ENCODE peak calls at places on chromosomes 6 and 20, in four cellular contexts. X is pancreas, C is ovary, S is IMR-90. E is an unnamed sample.
A peak's percentile ranks its signal among the peaks of the same experiment; 100 is the strongest.

GRCh38 chr6:110036408-110037302 is 58.5 kb downstream of the GPR6 start:
- DNase-seq in X (no peak), C (no peak), S (no peak), E (no peak)

GRCh38 chr20:21074605-21075336 is 31.4 kb downstream of the LINC00237 start:
- DNase-seq in X (no peak), C (no peak), S (no peak), E (no peak)

GRCh38 chr6:27161946-27162603 is 85.4 kb upstream of the PRSS16 start:
- DNase-seq in X (peak; percentile 56), C (no peak), S (peak; percentile 81), E (no peak)

GRCh38 chr6:30136570-30137286 is 788 bp downstream of the TRIM40 start:
- DNase-seq in X (no peak), C (no peak), S (no peak), E (no peak)

GRCh38 chr6:124164363-124164762 is 360.7 kb downstream of the NKAIN2 start:
- DNase-seq in X (no peak), C (no peak), S (no peak), E (no peak)

GRCh38 chr6:79630883-79631799 is at the start of gene SH3BGRL2:
- DNase-seq in X (peak; percentile 79), C (peak; percentile 77), S (peak; percentile 59), E (peak; percentile 71)

GRCh38 chr20:49724637-49725606 is 11.2 kb upstream of the B4GALT5 start:
- DNase-seq in X (peak; percentile 32), C (no peak), S (peak; percentile 34), E (peak; percentile 83)

GRCh38 chr6:145475794-145476396 is 259.4 kb downstream of the EPM2A start:
- DNase-seq in X (no peak), C (no peak), S (no peak), E (no peak)

GRCh38 chr20:33305591-33306057 is 22.6 kb downstream of the BPIFB1 start:
- DNase-seq in X (no peak), C (no peak), S (no peak), E (no peak)

GRCh38 chr6:169779092-169779815 is 27.8 kb downstream of the ERMARD start:
- DNase-seq in X (no peak), C (no peak), S (no peak), E (no peak)

GRCh38 chr6:13807691-13808090 is 6.7 kb downstream of the MCUR1 start:
- DNase-seq in X (no peak), C (no peak), S (no peak), E (no peak)

GRCh38 chr6:29375191-29375590 is at the start of gene OR12D3:
- DNase-seq in X (no peak), C (no peak), S (no peak), E (no peak)

GRCh38 chr6:41546866-41547798 is 951 bp downstream of the FOXP4 start:
- DNase-seq in X (peak; percentile 69), C (peak; percentile 57), S (peak; percentile 30), E (no peak)

GRCh38 chr20:33554914-33555420 is 65.1 kb downstream of the CBFA2T2 start:
- DNase-seq in X (peak; percentile 33), C (no peak), S (peak; percentile 99), E (no peak)

DNA sequence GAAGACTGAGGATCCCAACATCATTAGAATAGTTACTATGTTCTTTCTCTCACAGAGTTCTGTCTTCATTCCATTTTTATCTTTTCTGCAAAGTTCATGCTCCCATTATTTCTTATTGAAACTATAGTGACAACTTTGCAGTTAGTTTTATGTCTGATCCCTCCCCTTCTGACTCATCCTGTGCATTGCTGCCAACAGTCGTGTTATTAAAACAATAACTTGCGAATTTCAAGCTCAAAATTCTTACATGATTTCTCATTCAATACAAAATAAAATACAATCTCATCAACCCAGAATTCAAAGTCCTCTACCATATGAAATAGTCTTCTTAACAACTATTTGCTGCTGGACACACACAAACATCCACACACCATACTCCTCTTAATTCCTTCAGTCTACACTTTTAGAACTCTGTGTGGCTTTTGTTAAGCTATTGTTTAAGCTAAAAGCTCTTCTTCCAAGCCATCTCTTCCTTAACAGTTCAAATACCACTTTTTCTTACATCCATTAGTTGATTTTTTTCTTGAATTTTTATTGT is 261.4 kb upstream of the IRAK1BP1 start:
- DNase-seq in X (no peak), C (peak; percentile 16), S (peak; percentile 87), E (no peak)
- H3K4me3 ChIP-seq in X (no peak overlapping the region), C (no peak overlapping the region), S (peak overlapping the region; percentile 41), E (no peak overlapping the region)

GRCh38 chr6:21367649-21368154 is 225.8 kb upstream of the SOX4 start:
- DNase-seq in X (no peak), C (no peak), S (no peak), E (no peak)
- H3K27ac ChIP-seq in X (no peak overlapping the region), C (no peak overlapping the region), S (no peak overlapping the region), E (no peak overlapping the region)

GRCh38 chr6:54875539-54875938 is 29.0 kb downstream of the FAM83B start:
- DNase-seq in X (no peak), C (no peak), S (no peak), E (no peak)

GRCh38 chr6:54877713-54878317 is 31.2 kb downstream of the FAM83B start:
- DNase-seq in X (no peak), C (no peak), S (no peak), E (no peak)

GRCh38 chr6:54876365-54876764 is 29.8 kb downstream of the FAM83B start:
- DNase-seq in X (no peak), C (no peak), S (no peak), E (no peak)

GRCh38 chr6:54878705-54879104 is 32.1 kb downstream of the FAM83B start:
- DNase-seq in X (no peak), C (no peak), S (peak; percentile 10), E (no peak)

GRCh38 chr6:54876871-54877270 is 30.3 kb downstream of the FAM83B start:
- DNase-seq in X (no peak), C (no peak), S (no peak), E (no peak)
- H3K4me1 ChIP-seq in X (no peaks in the 10 kb centered on the region), C (no peaks in the 10 kb centered on the region), S (no peaks in the 10 kb centered on the region), E (no peaks in the 10 kb centered on the region)

DNA sequence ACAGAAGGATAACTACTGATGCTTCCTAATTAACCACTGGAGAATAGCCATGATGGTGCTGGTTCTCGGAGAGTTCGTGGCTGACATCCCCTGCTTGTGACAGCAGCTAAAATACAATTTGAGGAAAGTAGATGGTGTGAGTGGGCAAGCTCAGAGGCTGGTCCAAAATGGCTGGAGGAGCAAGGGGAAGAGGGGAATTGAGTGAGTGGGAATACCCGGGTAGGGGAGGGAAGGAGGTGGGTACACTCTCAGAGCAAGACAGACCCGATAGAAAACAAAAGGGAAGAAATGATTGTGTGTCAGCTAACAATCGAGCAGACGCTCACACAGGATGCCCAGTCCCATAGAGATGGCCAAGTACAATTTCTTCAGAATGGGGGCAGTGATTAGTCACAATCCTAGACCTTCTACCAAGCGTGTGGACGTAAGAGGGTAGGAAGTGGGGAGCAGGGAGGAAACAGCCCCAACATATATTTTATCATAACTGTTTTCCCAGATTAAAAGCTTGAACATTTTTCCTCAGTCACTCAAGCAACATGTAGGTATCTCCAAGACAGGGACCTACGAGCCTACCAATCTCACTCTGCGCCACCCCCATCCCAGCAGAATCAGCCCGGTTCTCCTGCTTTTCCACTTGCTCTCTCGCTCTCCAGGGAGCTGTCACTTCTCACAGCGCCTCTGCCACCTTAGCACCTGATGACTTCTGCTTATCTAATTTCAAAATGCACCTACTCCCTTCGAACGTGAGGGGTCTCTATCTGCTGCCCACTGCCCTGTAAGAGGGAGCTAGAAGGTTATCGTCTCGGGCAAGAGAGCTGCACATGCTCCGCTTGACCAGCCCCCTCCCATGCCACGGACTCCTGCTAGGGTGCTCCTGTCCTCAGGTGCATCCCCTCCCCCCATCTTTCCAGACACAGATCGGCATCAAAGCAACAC is 26.2 kb downstream of the RIPOR2 start:
- DNase-seq in X (no peak), C (no peak), S (no peak), E (no peak)
- H3K4me3 ChIP-seq in X (no peak overlapping the region), C (peak overlapping the region; percentile 64), S (peak overlapping the region; percentile 75), E (peak overlapping the region; percentile 71)

GRCh38 chr6:81565071-81565470 is 187.4 kb downstream of the TENT5A start:
- DNase-seq in X (no peak), C (no peak), S (no peak), E (no peak)
- H3K27ac ChIP-seq in X (no peak overlapping the region), C (no peak overlapping the region), S (no peak overlapping the region), E (no peak overlapping the region)

GRCh38 chr6:140561701-140562100 is 1187.3 kb upstream of the CITED2 start:
- DNase-seq in X (no peak), C (no peak), S (no peak), E (no peak)

GRCh38 chr6:140559458-140559857 is 1185.0 kb upstream of the CITED2 start:
- DNase-seq in X (no peak), C (no peak), S (no peak), E (no peak)

DNA sequence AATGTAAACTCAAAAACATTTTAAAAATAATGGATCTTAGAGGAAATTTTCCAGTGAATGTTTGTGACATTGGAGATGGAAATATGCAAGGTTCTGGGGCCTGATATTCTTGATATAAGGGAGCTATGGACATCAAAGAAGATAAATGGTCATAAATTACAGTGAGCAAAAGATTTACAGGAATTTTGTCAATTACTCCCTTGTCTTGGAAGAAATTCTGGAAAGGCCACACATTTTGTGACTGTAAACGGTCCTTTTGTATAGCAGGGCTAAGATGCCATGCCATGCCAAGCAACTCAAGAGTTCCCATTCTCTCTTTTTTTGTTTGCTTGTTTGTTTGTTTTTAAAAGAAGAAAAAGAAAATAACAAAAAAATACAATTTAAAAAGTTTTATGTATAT is 1186.2 kb upstream of the CITED2 start:
- DNase-seq in X (no peak), C (no peak), S (no peak), E (no peak)
- H3K4me1 ChIP-seq in X (no peaks in the 10 kb centered on the region), C (no peaks in the 10 kb centered on the region), S (no peaks in the 10 kb centered on the region), E (peaks cover 1% of the 10 kb centered on the region)

GRCh38 chr6:150639823-150640331 is 40.2 kb downstream of the PLEKHG1 start:
- DNase-seq in X (no peak), C (no peak), S (no peak), E (no peak)
- H3K4me3 ChIP-seq in X (no peak overlapping the region), C (no peak overlapping the region), S (no peak overlapping the region), E (no peak overlapping the region)

GRCh38 chr6:90611996-90612690 is 25.3 kb upstream of the MAP3K7 start:
- DNase-seq in X (no peak), C (peak; percentile 21), S (no peak), E (no peak)

GRCh38 chr6:90605749-90606344 is 19.0 kb upstream of the MAP3K7 start:
- DNase-seq in X (no peak), C (no peak), S (no peak), E (no peak)

GRCh38 chr6:90611543-90611864 is 24.6 kb upstream of the MAP3K7 start:
- DNase-seq in X (no peak), C (no peak), S (no peak), E (no peak)

GRCh38 chr6:90610671-90611542 is 24.0 kb upstream of the MAP3K7 start:
- DNase-seq in X (peak; percentile 9), C (peak; percentile 76), S (peak; percentile 4), E (peak; percentile 53)

DNA sequence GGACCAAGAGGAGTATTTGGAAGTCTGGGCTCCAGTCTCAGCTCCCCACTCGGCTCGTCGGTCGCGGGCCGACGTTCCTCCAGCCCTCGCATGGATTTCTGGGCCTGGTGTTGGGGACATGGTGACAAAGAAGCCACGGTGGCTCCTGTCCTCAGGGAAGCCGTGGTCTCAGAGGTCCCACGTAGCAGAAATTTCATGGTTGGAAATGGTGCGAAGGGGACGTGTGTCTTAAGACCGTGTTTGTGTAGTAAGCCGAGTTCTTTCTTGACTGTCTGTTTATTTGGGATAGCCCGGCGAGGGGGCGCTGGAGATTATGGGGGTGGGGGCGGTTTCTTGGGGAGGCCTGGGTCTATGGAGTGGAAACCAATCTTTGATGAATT is 23.4 kb upstream of the MAP3K7 start:
- DNase-seq in X (no peak), C (peak; percentile 31), S (no peak), E (no peak)
- H3K27ac ChIP-seq in X (no peak overlapping the region), C (peak overlapping the region; percentile 94), S (no peak overlapping the region), E (peak overlapping the region; percentile 47)

GRCh38 chr20:41014557-41015088 is 14.0 kb upstream of the TOP1 start:
- DNase-seq in X (no peak), C (no peak), S (peak; percentile 47), E (no peak)
- H3K4me1 ChIP-seq in X (no peaks in the 10 kb centered on the region), C (no peaks in the 10 kb centered on the region), S (peaks cover 5% of the 10 kb centered on the region), E (no peaks in the 10 kb centered on the region)

GRCh38 chr6:149421132-149421531 is 21.1 kb downstream of the SUMO4 start:
- DNase-seq in X (no peak), C (no peak), S (no peak), E (no peak)
- H3K4me3 ChIP-seq in X (no peak overlapping the region), C (no peak overlapping the region), S (no peak overlapping the region), E (no peak overlapping the region)

E was measured in heart right ventricle.